ENCODE peak calls at places on chromosomes 11 and 22, in seven cellular contexts. O is PC-3, T is GM23338, U is HCT116, F is neural progenitor cell, B is hepatocyte, L is OCI-LY7. J is an unnamed sample.

GRCh38 chr11:32870676-32871075 is 21.9 kb upstream of the QSER1 start:
- DNase-seq in B (no peak), O (peak), T (peak), L (peak), U (no peak), F (peak), J (no peak)

GRCh38 chr11:31607914-31608313 is 98.3 kb downstream of the ELP4 start:
- DNase-seq in U (no peak), B (no peak), T (no peak), F (no peak), O (no peak), L (no peak), J (no peak)

GRCh38 chr11:20353829-20354434 is 9.6 kb upstream of the HTATIP2 start:
- DNase-seq in O (peak), U (peak), F (peak), B (peak), L (peak), T (peak), J (peak)

GRCh38 chr11:46521947-46522681 is 71.7 kb downstream of the AMBRA1 start:
- DNase-seq in O (peak), L (no peak), B (no peak), T (peak), F (no peak), U (no peak), J (no peak)

GRCh38 chr22:30671071-30671470 is 3.4 kb upstream of the DUSP18 start:
- DNase-seq in O (no peak), T (no peak), B (no peak), L (no peak), F (no peak), U (no peak), J (no peak)

GRCh38 chr11:17267576-17267975 is 9.0 kb upstream of the NUCB2 start:
- DNase-seq in U (peak), T (peak), F (no peak), L (no peak), B (peak), O (peak), J (peak)

GRCh38 chr11:57357827-57358226 is 19.7 kb downstream of the P2RX3 start:
- DNase-seq in T (no peak), B (peak), F (no peak), U (no peak), O (no peak), L (no peak), J (no peak)

GRCh38 chr11:80227915-80228314 is 787.1 kb upstream of the TENM4 start:
- DNase-seq in O (no peak), T (peak), B (no peak), F (no peak), L (no peak), U (no peak), J (no peak)

GRCh38 chr22:22890085-22890484 is 2.5 kb downstream of the IGLL5 start:
- DNase-seq in T (no peak), U (no peak), F (no peak), B (no peak), O (no peak), L (no peak), J (peak)

GRCh38 chr11:69022268-69022667 is 9.2 kb upstream of the MRGPRF start:
- DNase-seq in L (no peak), U (no peak), T (no peak), F (no peak), O (no peak), B (no peak), J (no peak)

GRCh38 chr22:47089796-47090460 is 327.5 kb downstream of the TBC1D22A start:
- DNase-seq in U (no peak), O (no peak), T (no peak), L (no peak), F (no peak), B (peak), J (no peak)

GRCh38 chr22:23036684-23037428 is 33.5 kb upstream of the GNAZ start:
- DNase-seq in U (no peak), F (no peak), L (peak), O (peak), T (no peak), B (peak), J (no peak)

GRCh38 chr22:24051568-24051967 is 40.5 kb downstream of the CABIN1 start:
- DNase-seq in F (no peak), U (no peak), O (no peak), B (no peak), T (no peak), L (no peak), J (no peak)

GRCh38 chr11:2449548-2450320 is 4.9 kb downstream of the KCNQ1 start:
- DNase-seq in F (no peak), T (no peak), O (no peak), U (no peak), L (no peak), B (no peak), J (no peak)

GRCh38 chr22:31148953-31149627 is 8.8 kb upstream of the PLA2G3 start:
- DNase-seq in U (peak), O (peak), B (peak), L (peak), T (peak), F (peak), J (peak)

GRCh38 chr11:82356316-82356715 is 377.3 kb downstream of the FAM181B start:
- DNase-seq in T (no peak), L (no peak), F (no peak), O (no peak), B (no peak), U (no peak), J (no peak)

GRCh38 chr11:11984563-11984962 is 23.9 kb downstream of the DKK3 start:
- DNase-seq in U (no peak), L (no peak), T (no peak), F (no peak), O (no peak), B (no peak), J (no peak)

GRCh38 chr11:10450451-10451398 is 4.3 kb upstream of the AMPD3 start:
- DNase-seq in F (peak), L (no peak), U (peak), B (peak), T (peak), O (peak), J (peak)

GRCh38 chr22:45072322-45072903 is 62.6 kb upstream of the PHF21B start:
- DNase-seq in T (peak), B (peak), L (no peak), O (peak), U (peak), F (peak), J (no peak)
- H3K27ac ChIP-seq in T (peak), B (no peak), L (no peak), O (no peak), U (peak), F (no peak), J (no peak)

DNA sequence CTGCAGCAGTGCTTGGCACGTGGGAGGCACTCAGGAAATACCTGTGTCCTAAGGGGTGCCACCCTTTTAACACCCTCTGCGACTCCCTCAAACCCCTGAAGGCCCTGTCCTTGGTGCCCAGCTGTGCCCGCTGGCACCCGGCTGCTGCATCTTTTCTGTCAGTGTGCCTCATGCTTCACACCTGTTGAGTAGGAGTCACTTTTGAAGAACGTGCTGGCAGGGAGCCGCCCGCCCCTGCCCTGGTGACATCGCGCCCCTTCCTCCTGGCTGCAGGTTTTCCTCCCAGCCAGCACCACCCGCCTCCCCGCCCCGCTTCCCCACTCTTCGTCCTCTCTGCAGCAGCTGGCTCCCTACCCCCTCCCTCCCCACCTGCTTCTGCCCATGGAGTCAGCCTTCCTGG is 17.8 kb downstream of the FRMD8 start:
- DNase-seq in T (no peak), L (no peak), O (no peak), B (no peak), F (no peak), U (no peak), J (no peak)
- TF ChIP-seq EZH2phosphoT487 in T (no peak), L (no peak), O (no peak), B (no peak), F (no peak), U (no peak), J (no peak)

GRCh38 chr11:40215605-40216004 is 1243.8 kb downstream of the LRRC4C start:
- DNase-seq in F (peak), B (no peak), U (no peak), L (no peak), T (no peak), O (no peak), J (no peak)
- H3K27ac ChIP-seq in F (no peak), B (no peak), U (no peak), L (no peak), T (no peak), O (no peak), J (no peak)

GRCh38 chr22:50119768-50120251 is 30.0 kb downstream of the MOV10L1 start:
- DNase-seq in U (no peak), O (no peak), T (no peak), L (no peak), B (no peak), F (no peak), J (no peak)
- TF ChIP-seq EZH2phosphoT487 in U (no peak), O (no peak), T (no peak), L (no peak), B (no peak), F (no peak), J (no peak)

GRCh38 chr11:43984519-43985385 is 42.3 kb downstream of the C11orf96 start:
- DNase-seq in F (no peak), L (no peak), T (no peak), B (peak), O (no peak), U (no peak), J (no peak)
- H3K27ac ChIP-seq in F (no peak), L (no peak), T (no peak), B (peak), O (no peak), U (no peak), J (no peak)

DNA sequence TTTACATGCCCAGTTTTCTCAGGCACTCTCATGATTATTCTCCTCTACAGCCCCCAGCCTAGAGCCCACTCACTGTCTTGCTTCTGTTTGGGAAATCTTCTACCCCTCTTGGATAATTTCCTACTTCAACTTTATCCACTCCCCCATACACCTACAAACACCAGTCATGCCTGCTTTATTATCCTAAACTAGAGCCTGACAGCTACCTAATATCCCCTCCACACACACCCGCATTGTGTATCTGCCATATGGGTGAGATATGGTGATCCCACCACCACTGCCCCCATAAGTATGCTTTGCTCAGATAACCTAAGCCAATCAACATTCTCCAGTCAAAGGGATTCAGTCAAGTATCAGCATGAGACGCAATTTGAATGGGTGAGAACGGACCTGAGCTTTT is 15.3 kb upstream of the FJX1 start:
- DNase-seq in O (no peak), B (no peak), F (no peak), T (no peak), L (no peak), U (no peak), J (no peak)
- TF ChIP-seq EZH2phosphoT487 in O (no peak), B (no peak), F (no peak), T (no peak), L (no peak), U (no peak), J (no peak)

GRCh38 chr22:45805413-45805812 is 133.8 kb downstream of the ATXN10 start:
- DNase-seq in O (peak), F (no peak), B (no peak), U (no peak), L (no peak), T (no peak), J (no peak)

GRCh38 chr22:45804986-45805325 is 133.3 kb downstream of the ATXN10 start:
- DNase-seq in O (peak), L (no peak), T (no peak), U (peak), F (no peak), B (no peak), J (no peak)

GRCh38 chr22:45807156-45807915 is 135.7 kb downstream of the ATXN10 start:
- DNase-seq in U (no peak), B (no peak), T (no peak), F (no peak), L (no peak), O (peak), J (no peak)

GRCh38 chr22:45802074-45802473 is 130.4 kb downstream of the ATXN10 start:
- DNase-seq in B (no peak), O (no peak), U (no peak), F (no peak), L (no peak), T (no peak), J (no peak)

GRCh38 chr22:45804319-45804985 is 132.8 kb downstream of the ATXN10 start:
- DNase-seq in L (no peak), T (no peak), F (no peak), U (no peak), B (no peak), O (no peak), J (no peak)
- H3K27ac ChIP-seq in L (no peak), T (no peak), F (no peak), U (peak), B (no peak), O (peak), J (no peak)

DNA sequence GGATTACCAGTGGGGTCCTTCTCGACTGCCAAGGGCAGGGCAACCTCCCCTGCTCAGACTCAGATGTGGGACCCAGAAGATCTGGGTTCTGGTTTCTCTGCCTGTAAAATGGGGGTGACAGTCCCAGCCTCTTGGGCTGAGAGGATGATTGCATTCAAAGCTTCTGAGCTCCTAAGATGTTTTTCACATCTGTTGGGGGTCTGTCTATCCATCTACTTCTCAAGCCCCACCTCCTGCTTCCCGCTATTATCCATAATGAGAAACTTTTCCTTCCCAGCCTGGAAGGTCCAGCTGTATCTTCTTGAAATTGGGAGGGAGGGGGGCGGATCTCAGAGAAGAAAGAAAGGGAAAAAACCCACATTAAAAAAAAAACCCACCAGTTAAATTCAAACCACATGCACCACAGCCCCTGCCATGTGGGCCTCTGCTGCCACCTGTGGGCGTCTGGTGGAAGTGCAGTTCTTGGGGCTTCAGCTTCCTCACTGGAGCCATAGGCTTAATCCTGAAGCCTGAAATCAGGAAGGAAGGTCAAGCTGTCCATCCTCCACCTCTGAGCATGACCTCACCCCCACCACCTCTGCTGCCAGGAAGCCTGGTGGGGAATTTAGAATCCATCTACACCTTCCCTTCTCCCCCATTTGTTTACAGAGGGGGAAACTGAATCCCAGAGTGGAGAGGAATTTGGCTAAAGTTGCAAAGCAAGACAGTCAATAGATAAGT is 27.3 kb downstream of the ARHGEF17 start:
- DNase-seq in B (peak), O (peak), U (peak), F (peak), L (peak), T (peak), J (peak)
- TF ChIP-seq EZH2phosphoT487 in B (no peak), O (no peak), U (no peak), F (no peak), L (no peak), T (no peak), J (no peak)

DNA sequence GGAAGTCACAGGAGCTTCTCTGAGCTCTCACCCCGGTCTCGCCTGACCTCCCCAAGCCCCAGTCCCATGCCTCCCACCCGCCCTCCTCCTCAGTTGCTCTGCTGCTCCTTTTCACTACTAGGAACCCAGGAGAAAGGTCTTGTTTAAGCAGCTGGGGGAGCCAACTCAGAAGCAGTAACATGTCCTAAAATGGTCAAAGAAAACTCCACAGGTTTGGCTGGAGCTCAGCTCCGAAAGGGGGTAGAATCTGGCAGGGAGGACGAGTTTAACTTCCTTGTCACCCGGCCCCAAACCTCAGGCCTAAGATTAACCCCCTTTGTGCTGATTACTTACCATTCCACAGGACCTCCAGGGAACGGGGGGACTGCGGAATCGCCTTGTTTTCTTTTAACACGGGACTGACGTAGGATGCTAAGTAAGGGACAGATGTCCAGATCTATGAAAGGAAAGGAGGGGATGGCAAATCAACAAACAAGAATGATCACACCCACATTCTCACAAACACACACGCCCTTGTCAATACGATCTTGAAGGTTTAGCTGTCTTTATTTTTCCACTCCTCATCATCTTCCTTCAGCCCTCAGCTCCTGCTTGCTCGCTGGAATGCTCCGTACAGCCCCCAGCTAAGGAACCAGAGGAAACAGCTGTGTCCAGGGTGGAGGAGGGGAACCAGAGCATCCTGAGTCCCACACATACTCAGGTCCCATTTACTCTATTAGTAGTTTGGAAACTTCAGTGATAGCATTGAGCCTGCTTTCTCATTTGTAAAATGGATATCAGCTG is 13.5 kb downstream of the PCSK7 start:
- DNase-seq in T (no peak), U (no peak), L (no peak), O (no peak), F (no peak), B (peak), J (no peak)
- H3K27ac ChIP-seq in T (no peak), U (no peak), L (no peak), O (no peak), F (no peak), B (peak), J (no peak)

GRCh38 chr11:75563978-75564552 is 2.0 kb downstream of the SERPINH1 start:
- DNase-seq in F (peak), O (no peak), T (peak), B (peak), U (no peak), L (no peak), J (no peak)
- TF ChIP-seq EZH2phosphoT487 in F (no peak), O (no peak), T (no peak), B (no peak), U (no peak), L (no peak), J (no peak)